ENCODE peak calls at places on chromosomes 11 and 22, in ten cellular contexts. Z is NCI-H2227 treated with DMSO at 0.1 percent for 48 hours; G is A172; K is HS-5; Q is RWPE2; D is ascending aorta; J is activated T-helper 2 cell treated with anti-CD3 and anti-CD28 coated beads, Interferon-gamma antibody, Interleukin-2, Interleukin-4, amounts not matched to agents 10 μg/mL and 5 μg/mL and 100 μg/mL, durations not matched to agents 14 hours and 24 hours and 36 hours; N is HCEC 1CT; O is nephron progenitor cell; F is GM13976. R is an unnamed sample.

GRCh38 chr22:50665212-50665611 is 7.4 kb upstream of the SHANK3 start:
- DNase-seq in Z (no peak), G (no peak), K (no peak), Q (no peak), D (no peak), J (no peak), N (no peak), O (no peak), F (no peak), R (no peak)

GRCh38 chr11:122085264-122085663 is 30.8 kb downstream of the BLID start:
- DNase-seq in Z (no peak), G (peak), K (peak), Q (no peak), D (no peak), J (no peak), N (peak), O (no peak), F (no peak), R (no peak)

GRCh38 chr11:2301631-2302272 is at the start of the genes C11orf21 and TSPAN32:
- DNase-seq in Z (no peak), G (peak), K (no peak), Q (no peak), D (peak), J (peak), N (no peak), O (no peak), F (no peak), R (peak)

GRCh38 chr11:93031386-93031785 is 61.9 kb downstream of the MTNR1B start:
- DNase-seq in Z (no peak), G (peak), K (no peak), Q (no peak), D (no peak), J (no peak), N (no peak), O (no peak), F (no peak), R (no peak)

GRCh38 chr11:108551653-108552462 is 41.7 kb downstream of the EXPH5 start:
- DNase-seq in Z (no peak), G (no peak), K (no peak), Q (no peak), D (no peak), J (no peak), N (no peak), O (peak), F (no peak), R (no peak)

GRCh38 chr11:112211556-112211955 is 14.7 kb upstream of the PTS start:
- DNase-seq in Z (no peak), G (no peak), K (no peak), Q (no peak), D (no peak), J (no peak), N (no peak), O (no peak), F (no peak), R (no peak)

GRCh38 chr11:64245797-64246623 is 733 bp downstream of the PPP1R14B start:
- DNase-seq in Z (no peak), G (peak), K (peak), Q (peak), D (peak), J (peak), N (peak), O (no peak), F (peak), R (peak)

GRCh38 chr11:46247090-46247489 is 30.4 kb upstream of the CREB3L1 start:
- DNase-seq in Z (peak), G (peak), K (no peak), Q (no peak), D (no peak), J (no peak), N (peak), O (no peak), F (no peak), R (no peak)

GRCh38 chr11:102940714-102941588 is 14.6 kb downstream of the MMP13 start:
- DNase-seq in Z (peak), G (peak), K (peak), Q (no peak), D (no peak), J (no peak), N (peak), O (peak), F (peak), R (no peak)

GRCh38 chr11:66340596-66341501 is 4.1 kb downstream of the BRMS1 start:
- DNase-seq in Z (no peak), G (no peak), K (no peak), Q (peak), D (no peak), J (no peak), N (no peak), O (no peak), F (no peak), R (no peak)

GRCh38 chr22:46038516-46039430 is 61.8 kb upstream of the WNT7B start:
- DNase-seq in Z (no peak), G (no peak), K (no peak), Q (no peak), D (peak), J (no peak), N (no peak), O (no peak), F (no peak), R (no peak)

GRCh38 chr22:40334899-40335298 is 11.4 kb upstream of the ADSL start:
- DNase-seq in Z (no peak), G (no peak), K (no peak), Q (no peak), D (no peak), J (no peak), N (no peak), O (no peak), F (no peak), R (no peak)

GRCh38 chr11:86559311-86559945 is 113.0 kb downstream of the ME3 start:
- DNase-seq in Z (no peak), G (peak), K (no peak), Q (no peak), D (no peak), J (no peak), N (no peak), O (no peak), F (no peak), R (no peak)

GRCh38 chr22:44969817-44970216 is 40.0 kb downstream of the PHF21B start:
- DNase-seq in Z (no peak), G (no peak), K (no peak), Q (no peak), D (no peak), J (no peak), N (no peak), O (no peak), F (no peak), R (no peak)

GRCh38 chr22:38956551-38956950 is 858 bp upstream of the APOBEC3A start:
- DNase-seq in Z (no peak), G (no peak), K (no peak), Q (no peak), D (no peak), J (no peak), N (no peak), O (no peak), F (no peak), R (no peak)

R was measured in T-helper 17 cell.